ENCODE peak calls at places on chromosomes 5 and 9, in nine cellular contexts. One of them, this sample, is unnamed.

GRCh38 chr5:71893451-71893850 is 174.4 kb downstream of the CARTPT start:
- DNase-seq in AG04450: no peak
- DNase-seq in HCT116: no peak
- DNase-seq in HFF-Myc: no peak
- DNase-seq in astrocyte of the spinal cord: no peak
- DNase-seq in hepatocyte: no peak
- DNase-seq in H1: no peak
- DNase-seq in mucosa of descending colon: no peak
- DNase-seq in PC-3: no peak
- DNase-seq in this sample: peak; percentile 47

GRCh38 chr9:127418037-127418471 is 6.1 kb upstream of the ZNF79 start:
- DNase-seq in astrocyte of the spinal cord: no peak
- DNase-seq in AG04450: no peak
- DNase-seq in HCT116: peak; percentile 15
- DNase-seq in hepatocyte: no peak
- DNase-seq in mucosa of descending colon: peak; percentile 35
- DNase-seq in HFF-Myc: no peak
- DNase-seq in H1: peak; percentile 43
- DNase-seq in PC-3: peak; percentile 14
- DNase-seq in this sample: no peak

GRCh38 chr9:116959775-116960174 is 272.7 kb downstream of the TRIM32 start:
- DNase-seq in H1: no peak
- DNase-seq in mucosa of descending colon: no peak
- DNase-seq in PC-3: no peak
- DNase-seq in HCT116: no peak
- DNase-seq in astrocyte of the spinal cord: no peak
- DNase-seq in HFF-Myc: peak; percentile 6
- DNase-seq in AG04450: no peak
- DNase-seq in hepatocyte: peak; percentile 32
- DNase-seq in this sample: no peak

GRCh38 chr9:76677481-76678055 is 86.7 kb upstream of the PCA3 start:
- DNase-seq in HCT116: no peak
- DNase-seq in astrocyte of the spinal cord: peak; percentile 42
- DNase-seq in HFF-Myc: no peak
- DNase-seq in mucosa of descending colon: no peak
- DNase-seq in H1: no peak
- DNase-seq in PC-3: no peak
- DNase-seq in AG04450: no peak
- DNase-seq in hepatocyte: no peak
- DNase-seq in this sample: peak; percentile 57

GRCh38 chr5:132785355-132785754 is 8.3 kb upstream of the SEPTIN8 start:
- DNase-seq in mucosa of descending colon: no peak
- DNase-seq in HFF-Myc: no peak
- DNase-seq in HCT116: no peak
- DNase-seq in AG04450: no peak
- DNase-seq in PC-3: no peak
- DNase-seq in H1: no peak
- DNase-seq in astrocyte of the spinal cord: peak; percentile 33
- DNase-seq in hepatocyte: no peak
- DNase-seq in this sample: no peak

GRCh38 chr5:81142108-81142507 is 91.0 kb upstream of the CKMT2 start:
- DNase-seq in HFF-Myc: no peak
- DNase-seq in mucosa of descending colon: no peak
- DNase-seq in H1: no peak
- DNase-seq in PC-3: no peak
- DNase-seq in hepatocyte: no peak
- DNase-seq in astrocyte of the spinal cord: no peak
- DNase-seq in HCT116: no peak
- DNase-seq in AG04450: no peak
- DNase-seq in this sample: no peak

GRCh38 chr5:128084228-128085167 is 932 bp downstream of the SLC12A2 start:
- DNase-seq in hepatocyte: peak; percentile 51
- DNase-seq in astrocyte of the spinal cord: no peak
- DNase-seq in H1: no peak
- DNase-seq in HFF-Myc: no peak
- DNase-seq in HCT116: no peak
- DNase-seq in AG04450: no peak
- DNase-seq in mucosa of descending colon: peak; percentile 51
- DNase-seq in PC-3: peak; percentile 44
- DNase-seq in this sample: peak; percentile 42

GRCh38 chr5:71894091-71894490 is 175.0 kb downstream of the CARTPT start:
- DNase-seq in mucosa of descending colon: no peak
- DNase-seq in astrocyte of the spinal cord: no peak
- DNase-seq in AG04450: no peak
- DNase-seq in H1: no peak
- DNase-seq in PC-3: no peak
- DNase-seq in HCT116: no peak
- DNase-seq in HFF-Myc: no peak
- DNase-seq in hepatocyte: no peak
- DNase-seq in this sample: no peak

GRCh38 chr5:179406031-179406681 is 60.9 kb upstream of the ADAMTS2 start:
- DNase-seq in PC-3: no peak
- DNase-seq in hepatocyte: peak; percentile 49
- DNase-seq in AG04450: no peak
- DNase-seq in mucosa of descending colon: no peak
- DNase-seq in H1: no peak
- DNase-seq in HCT116: no peak
- DNase-seq in HFF-Myc: no peak
- DNase-seq in astrocyte of the spinal cord: no peak
- DNase-seq in this sample: peak; percentile 16

GRCh38 chr5:166370928-166371690 is 1920.3 kb upstream of the WWC1 start:
- DNase-seq in hepatocyte: no peak
- DNase-seq in HFF-Myc: no peak
- DNase-seq in H1: no peak
- DNase-seq in PC-3: peak; percentile 18
- DNase-seq in HCT116: no peak
- DNase-seq in mucosa of descending colon: no peak
- DNase-seq in astrocyte of the spinal cord: peak; percentile 46
- DNase-seq in AG04450: no peak
- DNase-seq in this sample: peak; percentile 4

GRCh38 chr9:131096490-131097258 is at the start of gene AIF1L:
- DNase-seq in AG04450: no peak
- DNase-seq in astrocyte of the spinal cord: no peak
- DNase-seq in hepatocyte: peak; percentile 53
- DNase-seq in PC-3: peak; percentile 62
- DNase-seq in mucosa of descending colon: peak; percentile 18
- DNase-seq in HCT116: peak; percentile 29
- DNase-seq in HFF-Myc: no peak
- DNase-seq in H1: no peak
- DNase-seq in this sample: no peak

GRCh38 chr9:131361202-131361833 is 32.6 kb upstream of the PRRC2B start:
- DNase-seq in HFF-Myc: no peak
- DNase-seq in hepatocyte: peak; percentile 57
- DNase-seq in PC-3: no peak
- DNase-seq in mucosa of descending colon: peak; percentile 68
- DNase-seq in AG04450: no peak
- DNase-seq in H1: no peak
- DNase-seq in HCT116: no peak
- DNase-seq in astrocyte of the spinal cord: peak; percentile 13
- DNase-seq in this sample: peak; percentile 16

GRCh38 chr5:14676320-14676719 is 11.8 kb downstream of the OTULIN start:
- DNase-seq in PC-3: peak; percentile 53
- DNase-seq in HFF-Myc: no peak
- DNase-seq in astrocyte of the spinal cord: peak; percentile 70
- DNase-seq in H1: no peak
- DNase-seq in AG04450: no peak
- DNase-seq in mucosa of descending colon: no peak
- DNase-seq in hepatocyte: no peak
- DNase-seq in HCT116: no peak
- DNase-seq in this sample: peak; percentile 56

GRCh38 chr5:73960023-73960422 is 334.0 kb downstream of the ARHGEF28 start:
- DNase-seq in PC-3: no peak
- DNase-seq in hepatocyte: no peak
- DNase-seq in H1: no peak
- DNase-seq in HCT116: no peak
- DNase-seq in mucosa of descending colon: no peak
- DNase-seq in AG04450: no peak
- DNase-seq in HFF-Myc: no peak
- DNase-seq in astrocyte of the spinal cord: no peak
- DNase-seq in this sample: no peak

GRCh38 chr9:131418143-131419028 is 24.5 kb downstream of the PRRC2B start:
- DNase-seq in PC-3: no peak
- DNase-seq in astrocyte of the spinal cord: no peak
- DNase-seq in HCT116: no peak
- DNase-seq in hepatocyte: peak; percentile 49
- DNase-seq in H1: no peak
- DNase-seq in AG04450: no peak
- DNase-seq in HFF-Myc: no peak
- DNase-seq in mucosa of descending colon: no peak
- DNase-seq in this sample: no peak

DNA sequence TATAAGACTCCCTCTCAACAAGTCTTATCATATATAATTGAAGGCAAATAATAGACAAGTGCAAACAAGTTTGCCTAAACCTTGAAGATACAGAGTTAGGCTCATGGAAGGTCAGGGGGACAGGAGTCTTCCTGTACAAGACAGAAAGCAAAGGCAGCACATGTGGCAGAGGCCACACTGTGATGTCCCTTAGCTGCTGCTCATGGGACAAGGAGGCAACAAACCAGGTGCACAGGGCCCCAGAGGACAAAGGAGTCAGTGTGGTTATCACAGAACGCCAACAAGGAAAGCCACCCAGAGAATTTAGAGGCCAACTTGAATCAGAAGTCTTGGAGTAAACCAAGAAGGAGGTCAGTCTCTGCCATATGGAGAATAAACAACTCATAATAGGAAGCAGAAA is 444.8 kb downstream of the SPOCK1 start:
- DNase-seq in mucosa of descending colon: no peak
- DNase-seq in HFF-Myc: no peak
- DNase-seq in AG04450: no peak
- DNase-seq in astrocyte of the spinal cord: no peak
- DNase-seq in hepatocyte: no peak
- DNase-seq in H1: no peak
- DNase-seq in PC-3: no peak
- DNase-seq in HCT116: no peak
- DNase-seq in this sample: no peak
- H3K4me3 ChIP-seq in mucosa of descending colon: no peak overlapping the region
- H3K4me3 ChIP-seq in HFF-Myc: no peak overlapping the region
- H3K4me3 ChIP-seq in AG04450: no peak overlapping the region
- H3K4me3 ChIP-seq in astrocyte of the spinal cord: no peak overlapping the region
- H3K4me3 ChIP-seq in hepatocyte: no peak overlapping the region
- H3K4me3 ChIP-seq in H1: no peak overlapping the region
- H3K4me3 ChIP-seq in PC-3: no peak overlapping the region
- H3K4me3 ChIP-seq in HCT116: no peak overlapping the region
- H3K4me3 ChIP-seq in this sample: no peak overlapping the region

GRCh38 chr5:122501087-122501435 is 189.0 kb downstream of the SNCAIP start:
- DNase-seq in HCT116: no peak
- DNase-seq in PC-3: no peak
- DNase-seq in H1: no peak
- DNase-seq in HFF-Myc: no peak
- DNase-seq in mucosa of descending colon: no peak
- DNase-seq in AG04450: no peak
- DNase-seq in astrocyte of the spinal cord: no peak
- DNase-seq in hepatocyte: peak; percentile 38
- DNase-seq in this sample: peak; percentile 69
- TF ChIP-seq CTCF in HCT116: no peak
- TF ChIP-seq CTCF in PC-3: no peak
- TF ChIP-seq CTCF in H1: no peak
- TF ChIP-seq CTCF in HFF-Myc: no peak
- TF ChIP-seq CTCF in mucosa of descending colon: no peak
- TF ChIP-seq CTCF in AG04450: no peak
- TF ChIP-seq CTCF in astrocyte of the spinal cord: no peak
- TF ChIP-seq CTCF in hepatocyte: no peak
- TF ChIP-seq CTCF in this sample: no peak

GRCh38 chr9:92761686-92762085 is 2.9 kb downstream of the BICD2 start:
- DNase-seq in astrocyte of the spinal cord: no peak
- DNase-seq in PC-3: no peak
- DNase-seq in hepatocyte: no peak
- DNase-seq in mucosa of descending colon: no peak
- DNase-seq in HCT116: no peak
- DNase-seq in AG04450: no peak
- DNase-seq in HFF-Myc: no peak
- DNase-seq in H1: no peak
- DNase-seq in this sample: no peak

GRCh38 chr9:92763721-92764380 is 782 bp downstream of the BICD2 start:
- DNase-seq in hepatocyte: peak; percentile 66
- DNase-seq in HCT116: no peak
- DNase-seq in mucosa of descending colon: peak; percentile 45
- DNase-seq in astrocyte of the spinal cord: no peak
- DNase-seq in AG04450: no peak
- DNase-seq in HFF-Myc: no peak
- DNase-seq in PC-3: no peak
- DNase-seq in H1: no peak
- DNase-seq in this sample: no peak

GRCh38 chr9:92762196-92762595 is 2.4 kb downstream of the BICD2 start:
- DNase-seq in hepatocyte: no peak
- DNase-seq in HFF-Myc: no peak
- DNase-seq in astrocyte of the spinal cord: no peak
- DNase-seq in HCT116: no peak
- DNase-seq in AG04450: no peak
- DNase-seq in H1: no peak
- DNase-seq in mucosa of descending colon: no peak
- DNase-seq in PC-3: no peak
- DNase-seq in this sample: no peak

GRCh38 chr9:92764381-92764987 is at the start of gene BICD2:
- DNase-seq in HCT116: no peak
- DNase-seq in PC-3: no peak
- DNase-seq in HFF-Myc: no peak
- DNase-seq in H1: no peak
- DNase-seq in mucosa of descending colon: no peak
- DNase-seq in astrocyte of the spinal cord: no peak
- DNase-seq in hepatocyte: no peak
- DNase-seq in AG04450: no peak
- DNase-seq in this sample: no peak

GRCh38 chr9:92762781-92763708 is 1.6 kb downstream of the BICD2 start:
- DNase-seq in hepatocyte: no peak
- DNase-seq in HFF-Myc: no peak
- DNase-seq in AG04450: no peak
- DNase-seq in mucosa of descending colon: no peak
- DNase-seq in astrocyte of the spinal cord: no peak
- DNase-seq in PC-3: no peak
- DNase-seq in H1: no peak
- DNase-seq in HCT116: no peak
- DNase-seq in this sample: no peak
- H3K4me3 ChIP-seq in hepatocyte: peak overlapping the region; percentile 92
- H3K4me3 ChIP-seq in HFF-Myc: peak overlapping the region; percentile 84
- H3K4me3 ChIP-seq in AG04450: peak overlapping the region; percentile 93
- H3K4me3 ChIP-seq in mucosa of descending colon: no peak overlapping the region
- H3K4me3 ChIP-seq in astrocyte of the spinal cord: peak overlapping the region; percentile 83
- H3K4me3 ChIP-seq in PC-3: peak overlapping the region; percentile 73
- H3K4me3 ChIP-seq in H1: peak overlapping the region; percentile 100
- H3K4me3 ChIP-seq in HCT116: peak overlapping the region; percentile 87
- H3K4me3 ChIP-seq in this sample: peak overlapping the region; percentile 95

DNA sequence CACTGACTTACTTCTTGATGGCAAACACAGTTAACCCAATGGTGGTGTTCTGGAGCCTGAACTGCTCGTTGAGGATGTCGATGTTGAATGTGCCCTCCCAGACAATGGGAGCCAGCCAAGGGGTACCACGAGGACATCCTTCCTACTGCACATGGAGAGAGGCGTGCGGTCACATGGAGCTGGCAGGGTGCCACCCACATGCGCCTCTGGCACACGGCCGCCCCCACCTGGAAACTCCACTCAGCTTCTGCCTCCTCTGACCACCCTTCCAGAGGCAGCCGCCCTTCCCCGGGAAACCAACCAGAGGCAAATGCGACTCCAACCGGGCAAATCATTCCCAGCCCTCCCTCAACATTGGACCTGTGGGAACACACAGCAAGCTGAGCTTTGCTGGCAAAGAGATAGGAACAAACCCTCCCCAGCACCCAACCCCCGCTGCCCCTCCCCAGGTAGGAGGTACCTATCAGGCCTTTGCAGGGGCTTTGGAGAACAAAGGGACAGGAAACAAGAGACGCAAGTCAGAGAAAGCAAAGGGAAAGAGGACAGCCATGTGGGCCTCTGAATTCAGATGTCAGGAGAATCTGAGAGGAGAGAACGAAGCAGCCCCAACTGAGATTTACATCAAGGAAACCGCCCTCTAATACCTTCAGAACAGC is 17.5 kb downstream of the ABO start:
- DNase-seq in hepatocyte: no peak
- DNase-seq in HFF-Myc: no peak
- DNase-seq in HCT116: no peak
- DNase-seq in mucosa of descending colon: no peak
- DNase-seq in H1: no peak
- DNase-seq in AG04450: no peak
- DNase-seq in PC-3: no peak
- DNase-seq in astrocyte of the spinal cord: no peak
- DNase-seq in this sample: no peak
- TF ChIP-seq CTCF in hepatocyte: no peak
- TF ChIP-seq CTCF in HFF-Myc: no peak
- TF ChIP-seq CTCF in HCT116: no peak
- TF ChIP-seq CTCF in mucosa of descending colon: no peak
- TF ChIP-seq CTCF in H1: no peak
- TF ChIP-seq CTCF in AG04450: no peak
- TF ChIP-seq CTCF in PC-3: no peak
- TF ChIP-seq CTCF in astrocyte of the spinal cord: no peak
- TF ChIP-seq CTCF in this sample: no peak